ENCODE peak calls at places on chromosomes 11 and 22, in seven cellular contexts. T, J, W, M, Z, E and I are unnamed samples.

GRCh38 chr22:45876136-45877035 is 100.6 kb downstream of the WNT7B start:
- DNase-seq in T (no peak), J (no peak), W (no peak), M (no peak), Z (no peak), E (no peak), I (no peak)

GRCh38 chr11:12792590-12792989 is 118.4 kb downstream of the TEAD1 start:
- DNase-seq in T (no peak), J (no peak), W (no peak), M (no peak), Z (no peak), E (peak), I (no peak)

GRCh38 chr11:11408436-11409221 is 55.6 kb upstream of the CSNK2A3 start:
- DNase-seq in T (no peak), J (no peak), W (no peak), M (no peak), Z (no peak), E (peak), I (no peak)

GRCh38 chr22:36544107-36544620 is 15.2 kb upstream of the EIF3D start:
- DNase-seq in T (no peak), J (no peak), W (no peak), M (no peak), Z (no peak), E (peak), I (peak)

GRCh38 chr22:24128024-24128423 is 53.3 kb upstream of the SUSD2 start:
- DNase-seq in T (no peak), J (no peak), W (no peak), M (no peak), Z (no peak), E (no peak), I (no peak)

GRCh38 chr11:111846063-111846462 is 25.3 kb downstream of the ALG9 start:
- DNase-seq in T (no peak), J (no peak), W (no peak), M (no peak), Z (no peak), E (peak), I (no peak)

GRCh38 chr11:70302086-70302752 is 31.7 kb downstream of the PPFIA1 start:
- DNase-seq in T (no peak), J (no peak), W (no peak), M (no peak), Z (no peak), E (no peak), I (no peak)

GRCh38 chr11:326592-326841 is 5.9 kb upstream of the IFITM3 start:
- DNase-seq in T (no peak), J (no peak), W (no peak), M (no peak), Z (no peak), E (no peak), I (no peak)

GRCh38 chr11:64036081-64037026 is 623 bp downstream of the FLRT1 start:
- DNase-seq in T (no peak), J (peak), W (no peak), M (no peak), Z (peak), E (peak), I (peak)

GRCh38 chr11:125978171-125978570 is 32.3 kb downstream of the VSIG10L2 start:
- DNase-seq in T (no peak), J (no peak), W (no peak), M (no peak), Z (no peak), E (no peak), I (no peak)

GRCh38 chr11:110759972-110760381 is 47.7 kb upstream of the ARHGAP20 start:
- DNase-seq in T (no peak), J (no peak), W (no peak), M (no peak), Z (peak), E (peak), I (no peak)

GRCh38 chr11:101296896-101297295 is 167.3 kb upstream of the PGR start:
- DNase-seq in T (no peak), J (no peak), W (no peak), M (no peak), Z (no peak), E (no peak), I (no peak)

GRCh38 chr11:69920500-69921428 is 101.5 kb upstream of the FGF3 start:
- DNase-seq in T (no peak), J (no peak), W (no peak), M (no peak), Z (no peak), E (no peak), I (no peak)

GRCh38 chr22:42379961-42380537 is 52.2 kb downstream of the NFAM1 start:
- DNase-seq in T (no peak), J (no peak), W (no peak), M (no peak), Z (peak), E (no peak), I (peak)

GRCh38 chr22:49718396-49718795 is 109.3 kb downstream of the BRD1 start:
- DNase-seq in T (no peak), J (no peak), W (no peak), M (no peak), Z (no peak), E (no peak), I (no peak)